ENCODE peak calls at places on chromosome 16, in eight cellular contexts. Q is K562, L is Panc1, K is esophagus muscularis mucosa, I is sigmoid colon, N is HCT116, J is GM12892, B is GM23338. G is an unnamed sample.
A peak's percentile ranks its signal among the peaks of the same experiment; 100 is the strongest.

GRCh38 chr16:2757344-2757743 is 4.9 kb downstream of the SRRM2 start:
- DNase-seq in K (no peak), Q (no peak), I (no peak), L (no peak), B (no peak), J (no peak), N (no peak), G (no peak)

GRCh38 chr16:87050142-87050541 is 267.1 kb downstream of the C16orf95 start:
- DNase-seq in B (no peak), L (no peak), Q (no peak), I (no peak), N (no peak), J (no peak), K (no peak), G (no peak)

GRCh38 chr16:87371261-87371866 is 12.2 kb downstream of the FBXO31 start:
- DNase-seq in K (no peak), B (no peak), I (peak; percentile 81), N (no peak), L (no peak), Q (no peak), J (no peak), G (no peak)

GRCh38 chr16:85170066-85171003 is 58.1 kb upstream of the CIBAR2 start:
- DNase-seq in Q (no peak), N (no peak), K (no peak), L (no peak), B (no peak), I (no peak), J (no peak), G (no peak)

GRCh38 chr16:72093448-72094265 is at the start of the genes DHX38 and TXNL4B:
- DNase-seq in J (peak; percentile 95), I (peak; percentile 97), Q (peak; percentile 98), B (peak; percentile 99), L (peak; percentile 95), N (peak; percentile 99), K (peak; percentile 98), G (peak; percentile 92)

GRCh38 chr16:65445313-65446260 is 323.7 kb upstream of the CDH11 start:
- DNase-seq in Q (no peak), N (no peak), K (peak; percentile 24), B (no peak), L (no peak), I (no peak), J (no peak), G (no peak)

GRCh38 chr16:2963611-2964415 is at the start of gene KREMEN2:
- DNase-seq in L (no peak), B (peak; percentile 86), I (no peak), Q (peak; percentile 93), K (no peak), J (no peak), N (peak; percentile 74), G (no peak)

GRCh38 chr16:84985079-84986065 is 26.0 kb downstream of the ZDHHC7 start:
- DNase-seq in N (no peak), K (no peak), B (no peak), J (no peak), L (no peak), Q (no peak), I (no peak), G (no peak)

GRCh38 chr16:71383054-71383773 is 24.7 kb downstream of the CALB2 start:
- DNase-seq in J (no peak), L (no peak), I (no peak), Q (no peak), K (no peak), B (peak; percentile 48), N (no peak), G (no peak)

GRCh38 chr16:55965099-55965498 is 89.9 kb upstream of the CES5A start:
- DNase-seq in L (no peak), I (no peak), N (no peak), B (no peak), Q (no peak), J (no peak), K (no peak), G (no peak)

GRCh38 chr16:17510532-17510931 is 39.8 kb upstream of the XYLT1 start:
- DNase-seq in B (no peak), K (no peak), L (no peak), J (no peak), N (no peak), I (no peak), Q (no peak), G (no peak)

DNA sequence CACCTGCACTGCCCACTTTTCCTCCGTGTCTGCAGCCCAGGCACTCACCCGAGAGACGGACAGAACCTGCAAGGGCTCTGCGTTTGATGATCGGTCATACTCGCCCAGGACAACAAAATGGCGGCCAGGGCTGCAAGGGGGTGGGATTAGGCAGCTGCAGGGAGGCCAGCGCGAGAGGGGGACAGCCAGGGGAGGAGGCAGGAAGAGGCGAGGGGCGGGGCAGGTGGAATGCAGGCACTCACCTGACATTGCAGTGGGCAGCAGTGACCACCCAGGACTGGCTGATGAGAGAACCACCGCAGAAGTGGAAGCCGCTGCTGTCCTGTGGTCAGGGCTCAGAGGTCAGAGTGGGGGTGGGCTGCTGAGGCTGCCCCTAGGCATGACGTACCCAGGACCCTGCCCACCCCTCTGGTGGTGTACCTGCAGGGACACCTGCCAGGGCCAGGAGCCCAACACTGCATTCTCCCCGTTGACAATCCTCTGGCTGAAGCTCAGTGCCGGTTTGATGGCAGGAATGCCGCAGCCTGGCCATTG is 917 bp downstream of the CTRL start:
- DNase-seq in Q (no peak), J (no peak), K (no peak), L (no peak), B (no peak), N (no peak), I (peak; percentile 56), G (no peak)
- TF ChIP-seq POLR2AphosphoS5 in Q (no peak), J (no peak), K (no peak), L (no peak), B (no peak), N (no peak), I (no peak), G (no peak)

DNA sequence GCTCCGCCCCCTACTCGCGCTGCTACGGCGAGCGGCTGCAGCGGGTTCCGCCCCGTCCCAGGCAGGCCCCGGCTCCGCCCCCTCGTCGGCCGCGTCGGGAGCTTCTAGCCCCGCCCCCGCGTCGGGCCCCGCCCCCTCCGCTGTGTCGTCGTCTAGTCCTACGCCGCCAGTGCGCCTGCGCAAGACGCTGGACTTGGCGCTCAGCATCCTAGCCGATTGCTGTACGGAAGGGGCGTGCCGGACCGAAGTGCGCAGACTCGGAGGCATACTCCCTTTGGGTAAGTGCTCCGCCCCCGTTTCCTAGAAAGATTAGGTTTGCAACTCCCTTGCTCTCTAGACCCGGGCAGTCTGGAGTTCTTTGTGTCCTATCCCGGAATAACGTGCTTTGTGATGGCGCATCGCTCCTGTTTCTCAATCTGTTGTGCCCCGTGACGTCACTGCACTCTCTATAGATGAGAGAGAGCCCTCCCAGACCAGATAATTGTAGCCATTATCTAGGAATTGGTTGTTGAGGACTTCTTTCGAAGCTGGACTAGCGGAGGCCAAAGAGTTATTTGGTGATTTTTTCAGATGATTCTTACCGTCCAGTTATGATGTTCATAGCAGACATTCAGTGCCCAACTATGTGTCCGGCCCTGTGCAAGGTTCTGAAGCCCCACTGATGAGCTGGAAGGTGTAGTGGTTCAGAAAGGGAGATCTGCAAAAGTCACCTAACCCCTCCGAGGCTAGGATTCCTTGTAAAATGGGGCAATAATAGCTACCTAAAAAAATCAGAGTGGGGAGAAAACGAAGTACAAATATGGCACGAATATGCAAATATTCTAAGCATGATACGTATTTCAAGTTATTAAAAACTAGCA is 651 bp downstream of the ARMC5 start:
- DNase-seq in N (peak; percentile 98), K (peak; percentile 100), J (peak; percentile 84), B (peak; percentile 99), Q (peak; percentile 99), I (peak; percentile 100), L (peak; percentile 97), G (peak; percentile 88)
- TF ChIP-seq POLR2AphosphoS5 in N (peak; percentile 81), K (no peak), J (peak; percentile 2), B (no peak), Q (no peak), I (peak; percentile 86), L (no peak), G (peak; percentile 31)

DNA sequence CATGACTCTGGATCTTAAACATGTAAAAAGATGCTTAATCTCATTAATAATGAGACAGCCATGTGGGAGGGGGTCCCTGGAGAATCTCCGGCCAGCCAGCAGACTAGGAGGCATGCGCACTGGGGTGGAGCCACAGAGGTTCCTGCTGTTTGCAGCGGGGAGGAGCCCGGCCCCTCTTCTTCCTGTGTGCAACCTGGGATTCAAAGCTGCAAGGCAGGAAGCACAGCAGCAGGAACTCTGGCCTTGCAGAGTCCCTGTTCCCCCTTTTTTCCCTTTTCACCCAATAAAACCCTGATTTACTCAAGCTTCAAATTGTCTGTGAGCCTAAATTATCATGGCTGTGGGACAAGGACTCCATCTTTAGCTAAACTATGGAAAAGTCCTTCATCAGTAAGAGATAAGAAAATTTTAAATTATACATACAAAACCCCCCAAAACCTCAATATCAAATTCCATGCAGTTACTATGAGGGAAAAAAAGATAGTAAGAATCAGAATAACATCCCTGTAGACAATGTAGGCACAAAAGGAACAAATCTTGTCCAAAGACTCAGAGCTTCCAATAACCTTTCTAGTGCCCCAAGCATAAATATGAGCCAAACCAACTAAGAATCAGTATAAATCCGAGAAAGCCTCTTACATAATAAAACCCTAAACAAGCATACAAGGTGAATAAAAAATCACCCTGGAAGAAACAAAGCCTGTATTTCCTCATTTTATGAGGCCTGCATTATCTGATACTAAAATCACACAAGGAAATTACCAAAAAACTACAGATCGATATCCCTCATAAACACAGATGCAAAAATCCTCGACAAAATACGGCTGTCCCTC is 12.1 kb downstream of the CFDP1 start:
- DNase-seq in J (no peak), K (peak; percentile 93), N (no peak), L (no peak), I (peak; percentile 84), Q (peak; percentile 85), B (peak; percentile 91), G (no peak)
- TF ChIP-seq POLR2AphosphoS5 in J (no peak), K (no peak), N (no peak), L (no peak), I (no peak), Q (peak; percentile 27), B (no peak), G (no peak)

DNA sequence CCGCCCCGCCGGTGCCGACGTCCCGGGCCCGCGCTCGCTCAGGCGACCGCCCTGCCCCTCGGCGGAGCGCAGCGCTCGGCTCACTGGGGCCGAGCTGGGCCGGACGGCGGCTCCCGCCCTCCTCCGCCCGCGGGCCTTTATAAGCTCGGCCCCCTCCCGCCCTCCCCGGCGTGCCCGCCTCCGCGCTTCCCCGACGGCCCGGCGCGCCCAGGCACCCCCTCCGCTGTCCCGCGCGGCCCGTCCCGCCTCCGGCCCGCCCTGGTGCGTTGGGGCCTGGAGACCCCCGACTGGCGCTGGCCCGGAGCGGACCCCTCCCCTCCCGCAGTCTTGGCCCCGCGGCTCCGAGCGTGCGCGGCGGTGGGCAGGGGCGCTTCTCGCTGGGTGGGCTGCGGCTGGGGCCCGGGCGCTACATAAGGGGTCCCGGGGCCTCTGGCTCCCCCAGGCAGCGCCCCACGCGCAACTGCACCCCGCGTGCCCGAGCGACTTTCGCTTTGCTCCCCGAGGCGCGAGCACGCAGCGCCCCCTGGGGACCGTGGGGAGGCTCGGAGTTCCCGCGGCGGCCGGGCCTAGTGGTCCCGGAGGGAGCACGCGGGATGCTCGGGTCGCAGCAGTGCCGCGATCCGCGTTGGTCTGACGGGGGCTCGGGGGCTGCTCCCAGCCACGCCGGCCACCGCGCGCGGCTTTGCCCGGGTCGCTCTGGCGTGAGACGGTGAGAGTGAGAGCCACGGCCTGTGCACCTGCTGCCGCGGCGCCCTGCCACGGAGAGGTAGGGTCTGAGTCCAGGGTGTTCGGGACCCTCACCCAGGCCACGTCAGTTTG is at the start of gene PIEZO1:
- DNase-seq in Q (peak; percentile 89), K (no peak), B (peak; percentile 54), J (peak; percentile 74), L (no peak), N (no peak), I (peak; percentile 90), G (peak; percentile 83)
- TF ChIP-seq POLR2AphosphoS5 in Q (peak; percentile 81), K (peak; percentile 88), B (no peak), J (peak; percentile 56), L (peak; percentile 60), N (peak; percentile 93), I (peak; percentile 79), G (peak; percentile 72)

GRCh38 chr16:31886227-31886626 is 12.6 kb downstream of the ZNF267 start:
- DNase-seq in J (no peak), I (no peak), L (no peak), B (no peak), Q (no peak), N (no peak), K (no peak), G (no peak)
- TF ChIP-seq POLR2AphosphoS5 in J (peak; percentile 63), I (no peak), L (no peak), B (no peak), Q (no peak), N (no peak), K (no peak), G (no peak)